ENCODE peak calls at places on chromosomes 3 and 15, in nine cellular contexts. O, U, W, I, Z, Y, E, C and D are unnamed samples.

GRCh38 chr3:157239082-157239704 is 79.2 kb upstream of the CCNL1 start:
- DNase-seq in O (peak; percentile 88), U (no peak), W (peak; percentile 45), I (peak; percentile 82), Z (peak; percentile 18), Y (peak; percentile 18), E (peak; percentile 68), C (peak; percentile 38), D (peak; percentile 71)

GRCh38 chr3:13207975-13208705 is 134.9 kb upstream of the IQSEC1 start:
- DNase-seq in O (no peak), U (no peak), W (no peak), I (no peak), Z (no peak), Y (no peak), E (no peak), C (no peak), D (no peak)

GRCh38 chr15:63836579-63836978 is 2.8 kb upstream of the HERC1 start:
- DNase-seq in O (no peak), U (no peak), W (no peak), I (no peak), Z (no peak), Y (no peak), E (no peak), C (no peak), D (no peak)

GRCh38 chr3:71940523-71940922 is 155.6 kb upstream of the PROK2 start:
- DNase-seq in O (no peak), U (peak; percentile 34), W (no peak), I (no peak), Z (no peak), Y (no peak), E (no peak), C (no peak), D (no peak)

GRCh38 chr15:40511472-40512133 is 40.8 kb downstream of the CHST14 start:
- DNase-seq in O (peak; percentile 87), U (peak; percentile 69), W (peak; percentile 50), I (peak; percentile 73), Z (no peak), Y (peak; percentile 50), E (peak; percentile 89), C (peak; percentile 83), D (no peak)

GRCh38 chr3:153339065-153339464 is 177.0 kb downstream of the RAP2B start:
- DNase-seq in O (no peak), U (no peak), W (peak; percentile 14), I (no peak), Z (no peak), Y (no peak), E (no peak), C (no peak), D (no peak)

GRCh38 chr15:90947577-90948357 is 6.9 kb upstream of the RCCD1 start:
- DNase-seq in O (no peak), U (no peak), W (no peak), I (no peak), Z (no peak), Y (no peak), E (no peak), C (no peak), D (no peak)

GRCh38 chr15:82572986-82573385 is 32.7 kb upstream of the RPS17 start:
- DNase-seq in O (no peak), U (no peak), W (no peak), I (no peak), Z (no peak), Y (no peak), E (no peak), C (no peak), D (no peak)

GRCh38 chr3:189365609-189366564 is 194.1 kb downstream of the TPRG1 start:
- DNase-seq in O (no peak), U (no peak), W (no peak), I (no peak), Z (no peak), Y (no peak), E (no peak), C (no peak), D (no peak)

GRCh38 chr3:158103956-158104338 is 2.3 kb downstream of the SHOX2 start:
- DNase-seq in O (no peak), U (no peak), W (no peak), I (peak; percentile 28), Z (no peak), Y (no peak), E (no peak), C (no peak), D (no peak)

GRCh38 chr3:127722104-127722784 is 49.5 kb downstream of the ABTB1 start:
- DNase-seq in O (no peak), U (peak; percentile 59), W (no peak), I (no peak), Z (no peak), Y (no peak), E (no peak), C (no peak), D (peak; percentile 10)

GRCh38 chr3:185176756-185177359 is 24.0 kb upstream of the C3orf70 start:
- DNase-seq in O (peak; percentile 67), U (no peak), W (peak; percentile 57), I (peak; percentile 62), Z (no peak), Y (no peak), E (no peak), C (no peak), D (no peak)

GRCh38 chr3:102106421-102107097 is 257.2 kb downstream of the NFKBIZ start:
- DNase-seq in O (no peak), U (no peak), W (peak; percentile 84), I (no peak), Z (no peak), Y (no peak), E (no peak), C (no peak), D (no peak)

GRCh38 chr3:99499235-99499798 is 139.1 kb upstream of the COL8A1 start:
- DNase-seq in O (peak; percentile 55), U (peak; percentile 78), W (peak; percentile 78), I (peak; percentile 52), Z (no peak), Y (no peak), E (no peak), C (no peak), D (no peak)

GRCh38 chr3:141789281-141789680 is 26.1 kb downstream of the GRK7 start:
- DNase-seq in O (no peak), U (no peak), W (no peak), I (no peak), Z (no peak), Y (no peak), E (no peak), C (no peak), D (no peak)

GRCh38 chr3:185089343-185089742 is 63.5 kb downstream of the C3orf70 start:
- DNase-seq in O (no peak), U (no peak), W (no peak), I (no peak), Z (no peak), Y (no peak), E (no peak), C (no peak), D (no peak)

GRCh38 chr15:74036271-74037170 is 42.0 kb downstream of the PML start:
- DNase-seq in O (peak; percentile 76), U (no peak), W (peak; percentile 79), I (peak; percentile 82), Z (peak; percentile 84), Y (no peak), E (no peak), C (no peak), D (no peak)

GRCh38 chr3:79167651-79168416 is 600.0 kb downstream of the ROBO1 start:
- DNase-seq in O (peak; percentile 14), U (no peak), W (peak; percentile 98), I (no peak), Z (no peak), Y (no peak), E (no peak), C (no peak), D (no peak)

GRCh38 chr3:159904911-159905310 is 83.7 kb upstream of the IL12A start:
- DNase-seq in O (no peak), U (no peak), W (no peak), I (no peak), Z (no peak), Y (no peak), E (no peak), C (no peak), D (no peak)
- TF ChIP-seq CTCF in O (no peak), U (no peak), W (no peak), I (no peak), Z (no peak), Y (no peak), E (no peak), C (no peak), D (no peak)

DNA sequence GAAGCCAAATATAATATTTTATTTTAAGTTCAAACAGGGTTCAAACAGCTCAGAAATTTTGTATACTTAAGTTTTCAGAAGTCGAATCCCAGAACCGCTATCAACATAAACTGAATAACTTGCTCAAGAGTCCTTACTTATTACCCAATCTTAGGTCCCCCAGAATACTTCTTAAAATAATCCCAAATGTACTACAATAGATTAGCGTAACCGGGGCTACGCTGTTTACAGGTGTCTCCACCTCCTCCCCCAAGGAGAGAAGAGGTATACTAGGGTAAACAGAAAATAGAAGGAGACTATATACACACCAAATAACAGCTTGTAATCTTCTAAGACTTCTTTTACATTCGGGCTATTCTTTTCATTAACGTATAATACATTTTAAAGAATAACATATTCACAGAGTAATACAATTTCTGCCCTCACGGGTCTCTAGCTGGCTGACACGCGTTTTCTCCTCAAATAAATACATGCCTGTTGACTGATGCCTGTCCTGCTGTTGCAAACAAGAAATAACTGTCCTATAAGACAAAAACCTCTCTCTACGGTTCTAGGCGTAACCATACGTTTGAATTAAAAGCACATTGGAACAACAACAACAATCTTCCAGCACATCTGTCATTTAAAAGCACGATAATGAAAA is 1.3 kb downstream of the DENND4A start:
- DNase-seq in O (no peak), U (no peak), W (peak; percentile 70), I (peak; percentile 8), Z (no peak), Y (no peak), E (no peak), C (no peak), D (no peak)
- TF ChIP-seq CTCF in O (no peak), U (no peak), W (no peak), I (no peak), Z (no peak), Y (no peak), E (no peak), C (no peak), D (no peak)

DNA sequence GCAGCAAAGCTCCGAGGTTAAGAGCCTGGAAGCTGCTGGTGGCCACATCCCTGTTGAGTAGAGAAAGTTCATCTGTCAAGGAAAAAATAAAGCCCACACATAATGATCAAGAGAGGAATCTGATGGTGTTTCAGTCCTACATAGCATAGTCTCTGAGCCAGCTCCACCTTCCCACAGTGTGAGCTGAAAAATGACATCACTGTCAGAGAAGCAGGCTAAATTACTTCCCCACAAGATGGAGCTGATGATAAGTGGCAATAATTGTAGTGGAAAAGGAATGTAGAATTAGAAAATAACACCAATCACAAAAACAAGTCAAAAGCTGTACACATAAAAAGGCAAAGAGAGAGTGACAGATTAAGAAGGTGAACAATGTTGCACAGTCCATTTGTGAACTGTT is 84.5 kb downstream of the AQP9 start:
- DNase-seq in O (no peak), U (no peak), W (no peak), I (no peak), Z (no peak), Y (no peak), E (no peak), C (no peak), D (no peak)
- TF ChIP-seq CTCF in O (no peak), U (no peak), W (no peak), I (no peak), Z (no peak), Y (no peak), E (no peak), C (no peak), D (no peak)

DNA sequence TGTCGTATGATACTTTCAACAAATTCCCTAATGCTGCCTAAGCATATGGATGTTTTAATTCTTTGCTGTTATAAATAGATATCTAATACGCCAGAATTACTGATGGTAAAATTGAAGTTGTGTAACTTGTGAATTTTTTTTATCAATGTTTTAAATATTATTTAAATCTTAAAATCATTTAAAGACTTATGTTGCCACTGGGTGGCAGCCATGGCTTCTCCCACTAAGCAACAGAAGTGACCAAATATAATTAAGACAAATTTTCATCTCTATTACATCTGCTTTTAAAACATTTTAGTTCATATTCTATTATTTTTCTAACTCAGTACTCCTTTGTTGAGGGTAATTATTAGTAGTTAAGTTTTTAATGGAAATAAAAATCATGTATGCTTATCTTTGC is 8.1 kb upstream of the IL20RB start:
- DNase-seq in O (no peak), U (no peak), W (peak; percentile 57), I (no peak), Z (no peak), Y (no peak), E (no peak), C (no peak), D (no peak)
- TF ChIP-seq CTCF in O (no peak), U (no peak), W (peak; percentile 22), I (no peak), Z (peak; percentile 33), Y (no peak), E (no peak), C (no peak), D (no peak)